ENCODE peak calls at places on chromosomes 4 and X, in five cellular contexts. One of them, this sample, is unnamed. For H3K4me1, the result is how much of the 10 kb centered on the place peaks cover.

GRCh38 chrX:100804780-100805179 is 15.4 kb upstream of the CSTF2 start:
- DNase-seq in heart left ventricle: no peak
- DNase-seq in left lung: no peak
- DNase-seq in mesendoderm: peak
- DNase-seq in esophagus squamous epithelium: no peak
- DNase-seq in this sample: no peak

GRCh38 chrX:118181030-118181429 is 64.4 kb upstream of the KLHL13 start:
- DNase-seq in heart left ventricle: no peak
- DNase-seq in left lung: no peak
- DNase-seq in mesendoderm: no peak
- DNase-seq in esophagus squamous epithelium: no peak
- DNase-seq in this sample: no peak

GRCh38 chr4:3791910-3792542 is 25.8 kb downstream of the ADRA2C start:
- DNase-seq in heart left ventricle: peak
- DNase-seq in left lung: peak
- DNase-seq in mesendoderm: peak
- DNase-seq in esophagus squamous epithelium: no peak
- DNase-seq in this sample: peak

GRCh38 chr4:168304744-168305459 is 13.7 kb downstream of the DDX60 start:
- DNase-seq in heart left ventricle: no peak
- DNase-seq in left lung: no peak
- DNase-seq in mesendoderm: no peak
- DNase-seq in esophagus squamous epithelium: no peak
- DNase-seq in this sample: no peak

GRCh38 chr4:89344571-89344970 is 37.0 kb upstream of the GPRIN3 start:
- DNase-seq in heart left ventricle: no peak
- DNase-seq in left lung: no peak
- DNase-seq in mesendoderm: no peak
- DNase-seq in esophagus squamous epithelium: no peak
- DNase-seq in this sample: no peak

GRCh38 chrX:40040686-40041461 is 56.9 kb downstream of the BCOR start:
- DNase-seq in heart left ventricle: no peak
- DNase-seq in left lung: no peak
- DNase-seq in mesendoderm: peak
- DNase-seq in esophagus squamous epithelium: no peak
- DNase-seq in this sample: no peak

GRCh38 chr4:82104578-82104977 is 269.2 kb downstream of the HNRNPD start:
- DNase-seq in heart left ventricle: no peak
- DNase-seq in left lung: no peak
- DNase-seq in mesendoderm: no peak
- DNase-seq in esophagus squamous epithelium: no peak
- DNase-seq in this sample: no peak

GRCh38 chr4:158811704-158812103 is 42.9 kb downstream of the FNIP2 start:
- DNase-seq in heart left ventricle: peak
- DNase-seq in left lung: no peak
- DNase-seq in mesendoderm: no peak
- DNase-seq in esophagus squamous epithelium: no peak
- DNase-seq in this sample: no peak

GRCh38 chrX:54808109-54808604 is 612 bp downstream of the MAGED2 start:
- DNase-seq in heart left ventricle: peak
- DNase-seq in left lung: peak
- DNase-seq in mesendoderm: no peak
- DNase-seq in esophagus squamous epithelium: no peak
- DNase-seq in this sample: peak

GRCh38 chrX:56233100-56233499 is 944 bp downstream of the KLF8 start:
- DNase-seq in heart left ventricle: peak
- DNase-seq in left lung: no peak
- DNase-seq in mesendoderm: peak
- DNase-seq in esophagus squamous epithelium: no peak
- DNase-seq in this sample: peak

GRCh38 chr4:177405508-177405907 is 36.7 kb downstream of the AGA start:
- DNase-seq in heart left ventricle: no peak
- DNase-seq in left lung: no peak
- DNase-seq in mesendoderm: no peak
- DNase-seq in esophagus squamous epithelium: no peak
- DNase-seq in this sample: no peak

GRCh38 chrX:153766098-153766817 is 2.2 kb downstream of the PLXNB3 start:
- DNase-seq in heart left ventricle: peak
- DNase-seq in left lung: peak
- DNase-seq in mesendoderm: peak
- DNase-seq in esophagus squamous epithelium: no peak
- DNase-seq in this sample: peak

GRCh38 chrX:40550069-40550468 is 30.7 kb upstream of the ATP6AP2 start:
- DNase-seq in heart left ventricle: peak
- DNase-seq in left lung: no peak
- DNase-seq in mesendoderm: no peak
- DNase-seq in esophagus squamous epithelium: no peak
- DNase-seq in this sample: no peak

GRCh38 chrX:17496407-17496806 is 121.4 kb downstream of the NHS start:
- DNase-seq in heart left ventricle: no peak
- DNase-seq in left lung: no peak
- DNase-seq in mesendoderm: no peak
- DNase-seq in esophagus squamous epithelium: no peak
- DNase-seq in this sample: no peak

GRCh38 chr4:155535802-155536454 is 130.7 kb upstream of the GUCY1A1 start:
- DNase-seq in heart left ventricle: no peak
- DNase-seq in left lung: no peak
- DNase-seq in mesendoderm: peak
- DNase-seq in esophagus squamous epithelium: no peak
- DNase-seq in this sample: no peak

GRCh38 chr4:171308661-171309060 is 504.5 kb upstream of the GALNTL6 start:
- DNase-seq in heart left ventricle: no peak
- DNase-seq in left lung: no peak
- DNase-seq in mesendoderm: no peak
- DNase-seq in esophagus squamous epithelium: no peak
- DNase-seq in this sample: no peak

GRCh38 chrX:150478496-150479492 is 89.6 kb upstream of the MTM1 start:
- DNase-seq in heart left ventricle: no peak
- DNase-seq in left lung: no peak
- DNase-seq in mesendoderm: no peak
- DNase-seq in esophagus squamous epithelium: no peak
- DNase-seq in this sample: no peak

GRCh38 chr4:6618386-6619115 is 21.9 kb upstream of the MRFAP1 start:
- DNase-seq in heart left ventricle: no peak
- DNase-seq in left lung: no peak
- DNase-seq in mesendoderm: no peak
- DNase-seq in esophagus squamous epithelium: no peak
- DNase-seq in this sample: peak

GRCh38 chrX:119398587-119398973 is 556 bp upstream of the SLC25A43 start:
- DNase-seq in heart left ventricle: no peak
- DNase-seq in left lung: no peak
- DNase-seq in mesendoderm: no peak
- DNase-seq in esophagus squamous epithelium: no peak
- DNase-seq in this sample: no peak

GRCh38 chr4:79074040-79074439 is 134.8 kb upstream of the PAQR3 start:
- DNase-seq in heart left ventricle: no peak
- DNase-seq in left lung: no peak
- DNase-seq in mesendoderm: no peak
- DNase-seq in esophagus squamous epithelium: no peak
- DNase-seq in this sample: no peak

GRCh38 chr4:79078339-79078738 is 139.1 kb upstream of the PAQR3 start:
- DNase-seq in heart left ventricle: peak
- DNase-seq in left lung: no peak
- DNase-seq in mesendoderm: no peak
- DNase-seq in esophagus squamous epithelium: no peak
- DNase-seq in this sample: no peak

DNA sequence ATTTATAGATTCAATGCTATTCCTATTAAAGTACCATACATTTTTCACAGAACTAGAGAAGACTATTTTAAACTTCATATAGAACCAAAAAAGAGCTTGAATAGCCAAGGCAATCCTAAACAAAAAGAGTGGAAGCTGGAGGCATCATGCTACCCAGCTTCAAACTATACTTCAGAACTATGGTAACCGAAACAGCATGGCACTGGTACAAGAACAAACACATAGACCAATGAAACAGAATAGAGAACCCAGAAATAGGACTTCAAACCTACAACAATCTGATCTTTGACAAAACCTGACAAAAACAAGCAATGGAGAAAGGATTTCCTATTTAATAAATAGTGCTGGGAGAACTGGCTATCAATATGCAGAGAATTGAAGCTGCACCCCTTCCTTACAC is 134.2 kb upstream of the PAQR3 start:
- DNase-seq in heart left ventricle: no peak
- DNase-seq in left lung: no peak
- DNase-seq in mesendoderm: no peak
- DNase-seq in esophagus squamous epithelium: no peak
- DNase-seq in this sample: no peak
- H3K4me1 ChIP-seq in heart left ventricle: under half
- H3K4me1 ChIP-seq in left lung: under half
- H3K4me1 ChIP-seq in mesendoderm: under half
- H3K4me1 ChIP-seq in esophagus squamous epithelium: under half
- H3K4me1 ChIP-seq in this sample: under half

GRCh38 chr4:138592801-138593200 is 350.7 kb upstream of the SLC7A11 start:
- DNase-seq in heart left ventricle: no peak
- DNase-seq in left lung: no peak
- DNase-seq in mesendoderm: no peak
- DNase-seq in esophagus squamous epithelium: no peak
- DNase-seq in this sample: no peak
- H3K4me1 ChIP-seq in heart left ventricle: under half
- H3K4me1 ChIP-seq in left lung: under half
- H3K4me1 ChIP-seq in mesendoderm: under half
- H3K4me1 ChIP-seq in esophagus squamous epithelium: under half
- H3K4me1 ChIP-seq in this sample: under half

DNA sequence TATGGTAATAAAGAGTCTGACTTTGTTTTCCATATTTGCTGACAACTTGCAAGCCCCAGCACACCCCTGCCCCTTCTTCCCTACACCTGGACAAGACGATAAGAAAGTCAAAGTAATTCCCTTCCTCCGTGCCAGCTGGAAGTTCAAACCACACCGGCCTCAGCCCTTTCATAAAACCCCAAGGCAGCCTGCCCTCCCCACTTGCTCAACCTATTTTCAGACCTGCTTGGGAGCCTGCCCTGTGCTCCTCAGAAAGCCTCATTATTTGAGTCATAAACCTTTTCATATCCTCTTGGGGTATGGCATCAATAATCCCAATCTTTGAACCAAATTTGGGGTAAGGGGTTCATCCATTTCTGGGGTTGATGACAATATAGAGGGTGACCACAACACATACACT is 29.5 kb downstream of the NIPAL1 start:
- DNase-seq in heart left ventricle: peak
- DNase-seq in left lung: no peak
- DNase-seq in mesendoderm: no peak
- DNase-seq in esophagus squamous epithelium: no peak
- DNase-seq in this sample: no peak
- H3K4me1 ChIP-seq in heart left ventricle: under half
- H3K4me1 ChIP-seq in left lung: under half
- H3K4me1 ChIP-seq in mesendoderm: under half
- H3K4me1 ChIP-seq in esophagus squamous epithelium: under half
- H3K4me1 ChIP-seq in this sample: under half

GRCh38 chr4:30720021-30720655 is at the start of gene PCDH7:
- DNase-seq in heart left ventricle: peak
- DNase-seq in left lung: peak
- DNase-seq in mesendoderm: peak
- DNase-seq in esophagus squamous epithelium: no peak
- DNase-seq in this sample: peak

GRCh38 chr4:30722092-30722915 is 2.1 kb downstream of the PCDH7 start:
- DNase-seq in heart left ventricle: peak
- DNase-seq in left lung: peak
- DNase-seq in mesendoderm: no peak
- DNase-seq in esophagus squamous epithelium: no peak
- DNase-seq in this sample: peak

GRCh38 chr4:30722916-30723270 is 2.7 kb downstream of the PCDH7 start:
- DNase-seq in heart left ventricle: no peak
- DNase-seq in left lung: peak
- DNase-seq in mesendoderm: peak
- DNase-seq in esophagus squamous epithelium: no peak
- DNase-seq in this sample: no peak

GRCh38 chr4:30720656-30721352 is 635 bp downstream of the PCDH7 start:
- DNase-seq in heart left ventricle: peak
- DNase-seq in left lung: peak
- DNase-seq in mesendoderm: peak
- DNase-seq in esophagus squamous epithelium: no peak
- DNase-seq in this sample: peak

DNA sequence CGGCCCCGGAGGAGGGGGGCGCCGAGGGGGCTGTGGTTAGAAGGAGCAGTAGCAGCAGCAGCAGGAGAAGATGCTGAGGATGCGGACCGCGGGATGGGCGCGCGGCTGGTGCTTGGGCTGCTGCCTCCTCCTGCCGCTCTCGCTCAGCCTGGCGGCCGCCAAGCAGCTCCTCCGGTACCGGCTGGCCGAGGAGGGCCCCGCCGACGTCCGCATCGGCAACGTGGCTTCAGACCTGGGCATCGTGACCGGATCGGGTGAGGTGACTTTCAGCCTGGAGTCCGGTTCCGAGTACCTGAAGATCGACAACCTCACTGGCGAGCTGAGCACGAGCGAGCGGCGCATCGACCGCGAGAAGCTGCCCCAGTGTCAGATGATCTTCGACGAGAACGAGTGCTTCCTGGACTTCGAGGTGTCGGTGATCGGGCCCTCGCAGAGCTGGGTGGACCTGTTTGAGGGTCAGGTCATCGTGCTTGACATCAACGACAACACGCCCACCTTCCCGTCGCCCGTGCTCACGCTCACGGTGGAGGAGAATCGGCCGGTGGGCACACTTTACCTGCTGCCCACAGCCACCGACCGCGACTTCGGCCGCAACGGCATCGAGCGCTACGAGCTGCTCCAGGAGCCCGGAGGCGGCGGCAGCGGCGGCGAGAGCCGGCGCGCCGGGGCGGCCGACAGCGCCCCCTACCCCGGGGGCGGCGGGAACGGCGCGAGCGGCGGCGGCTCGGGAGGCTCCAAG is 1.4 kb downstream of the PCDH7 start:
- DNase-seq in heart left ventricle: peak
- DNase-seq in left lung: peak
- DNase-seq in mesendoderm: peak
- DNase-seq in esophagus squamous epithelium: no peak
- DNase-seq in this sample: peak
- H3K4me1 ChIP-seq in heart left ventricle: under half
- H3K4me1 ChIP-seq in left lung: under half
- H3K4me1 ChIP-seq in mesendoderm: under half
- H3K4me1 ChIP-seq in esophagus squamous epithelium: under half
- H3K4me1 ChIP-seq in this sample: under half

GRCh38 chr4:99025506-99025905 is 30.0 kb downstream of the METAP1 start:
- DNase-seq in heart left ventricle: no peak
- DNase-seq in left lung: no peak
- DNase-seq in mesendoderm: no peak
- DNase-seq in esophagus squamous epithelium: no peak
- DNase-seq in this sample: no peak
- H3K4me1 ChIP-seq in heart left ventricle: under half
- H3K4me1 ChIP-seq in left lung: under half
- H3K4me1 ChIP-seq in mesendoderm: under half
- H3K4me1 ChIP-seq in esophagus squamous epithelium: under half
- H3K4me1 ChIP-seq in this sample: under half

GRCh38 chr4:153521467-153521866 is 55.3 kb downstream of the TMEM131L start:
- DNase-seq in heart left ventricle: no peak
- DNase-seq in left lung: no peak
- DNase-seq in mesendoderm: no peak
- DNase-seq in esophagus squamous epithelium: no peak
- DNase-seq in this sample: no peak
- H3K4me1 ChIP-seq in heart left ventricle: under half
- H3K4me1 ChIP-seq in left lung: half or more
- H3K4me1 ChIP-seq in mesendoderm: under half
- H3K4me1 ChIP-seq in esophagus squamous epithelium: under half
- H3K4me1 ChIP-seq in this sample: under half